ENCODE peak calls at places on chromosomes 2 and 18, in seven cellular contexts. Q is mesenchymal stem cell, H is hepatocyte, V is ovary, D is fibroblast of lung, U is astrocyte, I is heart left ventricle. A is an unnamed sample. For H3K9me3, the result is how much of the 10 kb centered on the place peaks cover.

GRCh38 chr18:67730884-67731283 is 214.4 kb upstream of the DSEL start:
- DNase-seq in H (no peak), U (peak), Q (peak), D (peak), V (no peak), I (no peak), A (peak)

GRCh38 chr2:8633735-8634313 is 48.0 kb upstream of the ID2 start:
- DNase-seq in V (no peak), D (peak), H (peak), U (peak), I (no peak), Q (peak), A (no peak)

GRCh38 chr2:119106301-119106897 is 52.2 kb downstream of the C1QL2 start:
- DNase-seq in H (peak), U (peak), I (no peak), D (peak), Q (peak), V (peak), A (peak)

GRCh38 chr2:15799432-15799827 is 140.9 kb upstream of the MYCN start:
- DNase-seq in V (no peak), D (no peak), U (no peak), Q (no peak), I (no peak), H (peak), A (peak)

GRCh38 chr18:11323359-11323819 is 174.0 kb upstream of the PIEZO2 start:
- DNase-seq in I (no peak), Q (peak), V (no peak), D (peak), U (peak), H (peak), A (peak)

GRCh38 chr2:96957299-96957698 is 29.1 kb downstream of the FAM178B start:
- DNase-seq in H (no peak), V (no peak), I (no peak), Q (no peak), U (no peak), D (no peak), A (no peak)

GRCh38 chr2:103788875-103789715 is 1027.3 kb downstream of the TMEM182 start:
- DNase-seq in U (peak), D (peak), Q (peak), I (peak), V (no peak), H (peak), A (no peak)

GRCh38 chr2:237924164-237924534 is 42.7 kb upstream of the UBE2F start:
- DNase-seq in H (no peak), V (no peak), Q (no peak), D (no peak), U (no peak), I (no peak), A (no peak)

GRCh38 chr2:48265169-48266013 is 264.6 kb upstream of the STON1 start:
- DNase-seq in V (no peak), U (no peak), Q (no peak), H (no peak), I (no peak), D (no peak), A (no peak)

GRCh38 chr2:7685342-7686015 is 768.3 kb downstream of the RNF144A start:
- DNase-seq in D (peak), H (peak), V (no peak), I (no peak), U (peak), Q (peak), A (peak)

GRCh38 chr2:172408143-172408766 is 19.1 kb upstream of the ITGA6 start:
- DNase-seq in U (no peak), V (no peak), D (peak), I (no peak), Q (no peak), H (no peak), A (peak)

GRCh38 chr2:230614913-230615332 is 97.7 kb upstream of the CAB39 start:
- DNase-seq in I (no peak), Q (no peak), D (peak), U (no peak), H (no peak), V (no peak), A (peak)

DNA sequence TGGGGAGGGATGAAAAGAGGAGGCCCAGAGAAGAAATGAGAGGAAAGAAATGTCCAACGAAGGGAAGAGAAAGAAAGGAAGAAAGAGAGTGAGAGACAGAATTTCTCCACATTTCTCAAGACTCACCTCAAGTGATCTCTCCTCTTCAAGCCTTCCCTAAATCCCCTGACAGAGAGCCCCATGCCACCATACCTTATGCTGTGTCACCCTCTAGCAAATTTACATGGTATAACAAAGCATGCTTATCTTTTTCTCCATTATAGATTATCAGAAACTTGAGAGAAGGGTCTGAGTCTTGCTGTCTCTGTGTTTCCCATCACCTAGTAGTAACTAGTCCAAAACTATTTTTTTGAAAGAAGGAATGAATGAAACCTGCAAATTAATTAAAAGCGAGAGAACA is 1208.4 kb downstream of the DPP10 start:
- DNase-seq in H (no peak), Q (no peak), D (no peak), U (no peak), V (no peak), I (no peak), A (no peak)
- H3K9me3 ChIP-seq in H (under half), Q (under half), D (under half), U (under half), V (under half), I (under half), A (under half)

GRCh38 chr2:109513230-109513629 is 100.5 kb downstream of the SEPTIN10 start:
- DNase-seq in U (no peak), Q (no peak), D (no peak), V (no peak), H (no peak), I (no peak), A (no peak)

GRCh38 chr2:109514857-109515256 is 98.9 kb downstream of the SEPTIN10 start:
- DNase-seq in D (no peak), V (no peak), I (no peak), Q (no peak), U (no peak), H (no peak), A (no peak)

GRCh38 chr2:109516445-109517117 is 97.2 kb downstream of the SEPTIN10 start:
- DNase-seq in U (no peak), D (peak), V (no peak), H (peak), Q (peak), I (peak), A (no peak)

GRCh38 chr2:109512076-109512475 is 101.7 kb downstream of the SEPTIN10 start:
- DNase-seq in V (no peak), I (no peak), H (no peak), D (no peak), U (no peak), Q (no peak), A (no peak)

DNA sequence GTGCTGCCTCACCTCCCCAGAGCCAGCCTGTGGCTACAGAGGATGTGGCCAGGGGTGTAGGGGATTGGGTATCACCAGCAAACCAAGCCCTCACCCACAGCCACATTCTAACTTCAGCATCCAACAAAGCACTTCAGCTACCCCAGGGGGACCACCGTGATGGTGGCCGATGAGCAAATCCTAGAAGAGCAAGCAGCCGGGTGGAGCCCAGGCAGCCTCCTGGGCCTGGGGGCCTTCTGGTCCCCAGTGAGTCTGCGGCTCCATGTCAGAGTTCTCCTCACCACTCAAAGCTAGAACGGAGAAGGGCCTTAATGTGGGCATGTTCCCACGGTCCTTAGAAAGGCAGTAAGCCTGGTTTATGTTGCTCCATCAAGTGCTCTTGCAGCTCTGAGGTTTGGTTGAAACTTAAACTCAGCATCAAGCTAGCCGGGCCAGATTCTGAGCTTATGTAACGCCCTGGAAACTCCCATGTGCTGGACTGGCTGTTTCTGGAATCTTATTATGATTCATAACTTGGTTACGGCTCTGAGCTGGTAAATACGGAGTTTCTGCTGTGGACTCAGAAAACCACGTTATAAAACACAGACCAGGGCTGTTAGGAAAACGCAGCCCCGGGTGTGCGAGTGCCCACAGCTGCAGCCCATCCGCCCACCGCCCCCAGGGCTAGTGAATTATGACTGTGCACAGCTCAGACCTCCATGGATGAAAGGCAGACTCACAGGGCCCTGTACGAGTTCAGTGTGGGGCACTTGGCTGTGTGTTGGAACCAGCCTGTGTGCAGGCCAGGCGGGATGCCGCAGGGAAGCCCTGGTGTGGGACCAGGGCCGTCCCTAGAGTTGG is 99.8 kb downstream of the SEPTIN10 start:
- DNase-seq in D (peak), H (peak), Q (peak), I (peak), V (peak), U (peak), A (peak)
- H3K27ac ChIP-seq in D (peak), H (no peak), Q (no peak), I (peak), V (peak), U (peak), A (peak)

GRCh38 chr2:130913891-130914290 is 77.2 kb downstream of the ARHGEF4 start:
- DNase-seq in V (no peak), H (no peak), I (no peak), D (no peak), Q (no peak), U (no peak), A (no peak)
- H3K9me3 ChIP-seq in V (under half), H (under half), I (under half), D (under half), Q (under half), U (under half), A (under half)

DNA sequence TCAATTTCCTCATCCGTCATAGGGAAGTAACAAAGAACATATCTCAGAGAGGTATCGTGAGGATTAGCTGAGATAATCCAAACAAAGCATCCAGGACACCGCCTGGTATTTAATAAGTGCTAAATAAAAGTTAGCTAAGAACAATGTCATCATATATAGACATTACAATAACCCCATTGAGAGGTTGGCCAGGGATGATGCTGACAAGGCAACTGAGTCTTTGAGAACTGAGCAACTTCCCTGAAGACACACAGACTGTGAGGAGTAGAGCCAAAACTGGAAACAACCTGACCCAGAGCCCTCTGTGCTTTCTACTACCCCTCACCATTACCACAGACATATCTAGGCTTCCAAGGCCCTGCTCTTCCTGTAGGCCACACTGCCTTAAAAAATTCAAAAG is 1.6 kb upstream of the DCTN1 start:
- DNase-seq in U (no peak), D (no peak), I (no peak), V (no peak), H (no peak), Q (no peak), A (no peak)
- H3K27ac ChIP-seq in U (no peak), D (no peak), I (peak), V (no peak), H (no peak), Q (no peak), A (no peak)

DNA sequence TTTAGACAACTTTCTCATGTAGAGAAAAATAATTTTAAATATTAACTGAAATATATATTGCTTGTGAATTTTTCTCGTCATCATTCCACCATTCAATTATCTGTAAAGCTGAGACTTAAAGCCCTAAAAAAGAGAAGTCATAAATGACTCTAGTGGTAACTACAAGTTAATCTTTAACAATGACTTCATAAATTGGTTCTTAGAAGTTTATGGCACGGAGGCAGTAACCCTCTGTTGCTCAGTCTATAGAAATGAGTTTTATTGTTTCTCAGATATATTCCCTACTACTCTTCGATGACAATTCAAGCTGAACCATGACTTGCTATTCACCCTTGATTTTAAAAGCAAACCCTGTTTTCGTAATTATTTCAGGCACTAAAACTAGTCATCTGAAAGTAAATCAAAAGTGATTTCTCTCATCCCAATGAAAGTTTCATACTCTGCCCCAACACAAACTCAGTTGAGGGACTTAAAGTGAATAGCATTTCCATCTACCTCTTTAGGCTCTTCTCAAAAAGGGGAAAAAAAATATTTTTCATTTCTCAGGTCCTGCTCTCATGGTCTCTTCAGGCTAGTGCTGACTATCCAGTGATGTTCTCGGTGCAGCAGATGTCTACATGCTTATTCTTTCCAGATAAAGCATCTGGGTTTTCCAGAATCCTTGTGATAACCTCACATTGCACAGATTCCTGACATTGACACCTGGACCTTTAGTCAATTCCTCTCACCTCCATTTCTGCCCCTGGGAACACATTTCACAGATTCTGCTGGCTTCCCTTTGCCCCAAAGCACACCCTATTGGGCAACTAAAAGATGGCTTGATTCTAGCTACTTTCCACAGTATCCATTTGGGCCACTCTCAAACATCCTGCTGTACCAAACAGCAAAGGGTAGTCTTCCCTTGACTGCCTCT is 207.8 kb upstream of the LRATD1 start:
- DNase-seq in V (no peak), I (no peak), D (no peak), H (no peak), U (no peak), Q (no peak), A (no peak)
- H3K9me3 ChIP-seq in V (under half), I (under half), D (under half), H (under half), U (under half), Q (under half), A (under half)